ENCODE peak calls at places on chromosome 22, in eight cellular contexts. C is cardiac fibroblast, S is mammary epithelial cell, H is bronchial epithelial cell, G is GM06990, K is right atrium auricular region, Y is GM12865, A is body of pancreas. B is an unnamed sample.

GRCh38 chr22:27487600-27488450 is 313.7 kb downstream of the MN1 start:
- DNase-seq in S (no peak), H (no peak), G (no peak), Y (no peak), A (peak; percentile 21), K (no peak), C (peak; percentile 63), B (no peak)

GRCh38 chr22:23085785-23086184 is 15.5 kb downstream of the GNAZ start:
- DNase-seq in G (no peak), C (no peak), A (no peak), S (no peak), H (no peak), K (no peak), Y (no peak), B (no peak)

GRCh38 chr22:36289406-36289870 is 36.5 kb downstream of the APOL1 start:
- DNase-seq in S (no peak), G (no peak), Y (no peak), C (no peak), K (no peak), A (no peak), H (no peak), B (no peak)

GRCh38 chr22:49823289-49824045 is 4.2 kb downstream of the BRD1 start:
- DNase-seq in K (no peak), H (no peak), S (no peak), Y (no peak), G (no peak), A (no peak), C (no peak), B (no peak)

GRCh38 chr22:30680998-30681770 is 13.5 kb upstream of the OSBP2 start:
- DNase-seq in K (no peak), H (no peak), C (no peak), A (no peak), S (no peak), Y (no peak), G (no peak), B (no peak)

GRCh38 chr22:22009661-22010060 is 27.1 kb upstream of the TOP3B start:
- DNase-seq in Y (no peak), H (peak; percentile 72), A (no peak), K (no peak), C (peak; percentile 19), G (no peak), S (peak; percentile 79), B (no peak)

GRCh38 chr22:24379536-24379935 is 47.9 kb upstream of the ADORA2A start:
- DNase-seq in S (no peak), Y (no peak), C (peak; percentile 61), A (no peak), K (no peak), H (peak; percentile 23), G (no peak), B (no peak)

GRCh38 chr22:48855593-48856307 is 971.9 kb downstream of the BRD1 start:
- DNase-seq in Y (no peak), K (no peak), G (no peak), A (no peak), C (no peak), S (no peak), H (no peak), B (no peak)

GRCh38 chr22:49760630-49761571 is 66.8 kb downstream of the BRD1 start:
- DNase-seq in H (peak; percentile 18), Y (peak; percentile 86), K (no peak), S (no peak), G (peak; percentile 61), A (no peak), C (no peak), B (peak; percentile 13)

GRCh38 chr22:45628508-45628907 is 43.1 kb upstream of the ATXN10 start:
- DNase-seq in K (no peak), C (no peak), S (no peak), G (no peak), Y (no peak), H (no peak), A (peak; percentile 36), B (no peak)

GRCh38 chr22:19536564-19536963 is 12.4 kb upstream of the CLDN5 start:
- DNase-seq in S (no peak), H (no peak), G (no peak), A (no peak), Y (no peak), C (no peak), K (no peak), B (no peak)

GRCh38 chr22:25602924-25603323 is 38.4 kb downstream of the GRK3 start:
- DNase-seq in G (no peak), A (no peak), H (no peak), S (no peak), K (no peak), Y (no peak), C (no peak), B (no peak)

GRCh38 chr22:22618923-22619322 is 25.5 kb upstream of the GGTLC2 start:
- DNase-seq in K (no peak), H (no peak), G (no peak), Y (no peak), C (no peak), S (no peak), A (no peak), B (no peak)

GRCh38 chr22:48707749-48708557 is 1119.7 kb downstream of the BRD1 start:
- DNase-seq in A (no peak), H (no peak), K (no peak), S (no peak), G (no peak), Y (no peak), C (no peak), B (no peak)

GRCh38 chr22:47207387-47207786 is 444.9 kb downstream of the TBC1D22A start:
- DNase-seq in C (no peak), K (no peak), A (no peak), H (no peak), S (no peak), Y (no peak), G (no peak), B (no peak)

GRCh38 chr22:35524966-35525686 is 15.5 kb upstream of the RASD2 start:
- DNase-seq in C (no peak), K (no peak), Y (no peak), H (no peak), S (no peak), A (peak; percentile 18), G (no peak), B (no peak)

GRCh38 chr22:19244600-19245352 is 46.7 kb downstream of the CLTCL1 start:
- DNase-seq in S (no peak), G (no peak), A (no peak), K (no peak), C (no peak), Y (no peak), H (no peak), B (no peak)

GRCh38 chr22:40764743-40765441 is 54.3 kb downstream of the SLC25A17 start:
- DNase-seq in Y (peak; percentile 71), C (peak; percentile 8), K (no peak), H (no peak), G (peak; percentile 59), A (no peak), S (no peak), B (no peak)

DNA sequence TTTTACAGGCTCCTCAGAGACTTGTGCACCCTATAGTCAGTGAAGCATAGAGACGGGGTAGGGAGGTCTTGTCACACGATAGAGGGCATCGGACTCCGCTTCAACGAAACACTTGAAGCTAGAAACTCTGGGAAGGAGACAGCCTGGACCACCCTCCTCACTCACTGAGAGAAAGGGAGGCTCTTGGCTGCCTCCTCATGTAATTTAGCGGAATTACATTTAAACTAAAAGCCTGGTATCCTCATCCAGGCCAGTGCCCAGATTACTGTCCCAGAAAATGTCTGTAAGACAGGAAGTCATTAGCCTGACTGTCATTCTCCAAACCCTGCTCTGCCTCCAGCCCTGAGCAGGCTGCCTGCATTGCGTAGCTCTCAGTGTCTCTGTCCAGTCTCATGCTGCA is 36.0 kb downstream of the TTLL1 start:
- DNase-seq in A (no peak), K (no peak), G (no peak), Y (no peak), H (no peak), S (no peak), C (peak; percentile 7), B (no peak)
- TF ChIP-seq CTCF in A (no peak), K (no peak), G (peak; percentile 25), Y (peak; percentile 13), H (no peak), S (peak; percentile 18), C (peak; percentile 15), B (no peak)

DNA sequence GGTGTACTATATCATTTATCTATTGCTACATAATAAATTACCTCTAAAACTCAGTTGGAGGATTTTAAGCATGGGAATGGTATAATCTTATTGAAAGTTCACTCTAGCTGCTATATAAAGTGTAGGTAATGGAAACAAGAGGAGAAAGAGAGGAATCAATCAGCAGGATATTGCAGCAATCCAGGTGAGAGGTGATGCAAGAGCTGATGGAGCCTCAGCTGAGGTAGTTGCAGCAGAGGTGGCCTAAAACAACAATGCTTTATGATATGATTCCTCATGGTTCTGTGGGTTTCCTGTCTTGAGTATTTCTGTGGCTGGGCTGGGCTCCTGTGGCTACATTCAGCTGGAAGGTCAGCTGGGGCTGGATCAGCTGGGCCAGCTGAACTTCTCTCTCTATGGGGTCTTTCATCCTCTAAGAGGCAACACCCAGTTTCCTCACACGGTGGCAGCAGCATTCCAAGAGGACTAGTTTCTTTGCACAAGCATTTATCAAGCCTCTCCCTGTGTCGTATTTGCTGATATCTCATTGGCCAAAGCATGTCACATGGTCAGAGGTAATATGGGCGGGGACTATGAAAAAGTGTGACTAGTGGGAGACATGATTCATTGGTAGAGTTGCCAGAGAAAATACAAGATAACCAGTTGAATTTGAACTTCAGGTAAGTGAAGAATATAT is 135.4 kb upstream of the LARGE1 start:
- DNase-seq in G (peak; percentile 15), S (peak; percentile 60), A (peak; percentile 7), K (no peak), H (peak; percentile 26), C (peak; percentile 3), Y (peak; percentile 63), B (no peak)
- TF ChIP-seq CTCF in G (peak; percentile 50), S (no peak), A (no peak), K (no peak), H (no peak), C (no peak), Y (peak; percentile 45), B (no peak)

GRCh38 chr22:39462443-39463147 is 5.8 kb downstream of the MGAT3 start:
- DNase-seq in G (peak; percentile 57), Y (peak; percentile 61), H (no peak), A (no peak), K (no peak), S (no peak), C (no peak), B (no peak)
- TF ChIP-seq CTCF in G (peak; percentile 6), Y (no peak), H (no peak), A (no peak), K (no peak), S (no peak), C (no peak), B (no peak)

GRCh38 chr22:29032584-29032983 is 29.0 kb downstream of the C22orf31 start:
- DNase-seq in K (no peak), A (peak; percentile 54), G (no peak), S (no peak), C (peak; percentile 16), H (peak; percentile 22), Y (no peak), B (no peak)

GRCh38 chr22:29030618-29031235 is 30.9 kb downstream of the C22orf31 start:
- DNase-seq in G (no peak), A (peak; percentile 94), S (peak; percentile 87), H (peak; percentile 27), C (peak; percentile 79), K (peak; percentile 72), Y (no peak), B (no peak)

GRCh38 chr22:29030016-29030617 is 31.5 kb downstream of the C22orf31 start:
- DNase-seq in K (no peak), H (peak; percentile 42), G (no peak), A (peak; percentile 53), Y (no peak), S (peak; percentile 94), C (peak; percentile 25), B (no peak)

GRCh38 chr22:29032014-29032475 is 29.6 kb downstream of the C22orf31 start:
- DNase-seq in S (no peak), G (no peak), K (no peak), H (no peak), A (peak; percentile 39), C (no peak), Y (no peak), B (no peak)

GRCh38 chr22:29031236-29031982 is 30.2 kb downstream of the C22orf31 start:
- DNase-seq in Y (no peak), G (no peak), H (peak; percentile 70), S (peak; percentile 96), A (peak; percentile 67), C (peak; percentile 97), K (peak; percentile 90), B (no peak)
- TF ChIP-seq CTCF in Y (no peak), G (no peak), H (no peak), S (peak; percentile 20), A (no peak), C (no peak), K (no peak), B (no peak)